ENCODE peak calls at places on chromosomes 3 and 15, in seven cellular contexts. M, Z, H, T, D, E and C are unnamed samples.

GRCh38 chr15:37143351-37143750 is 43.0 kb upstream of the MEIS2 start:
- DNase-seq in D (no peak), T (no peak), M (no peak), Z (no peak), E (no peak), H (no peak), C (peak)

GRCh38 chr15:42868683-42869082 is 51.9 kb downstream of the TTBK2 start:
- DNase-seq in T (no peak), E (no peak), Z (no peak), D (no peak), M (no peak), H (no peak), C (no peak)

GRCh38 chr3:195180490-195181106 is 90.4 kb downstream of the XXYLT1 start:
- DNase-seq in Z (no peak), H (no peak), D (no peak), E (no peak), M (peak), T (no peak), C (no peak)

GRCh38 chr3:153163349-153164008 is 1.5 kb downstream of the RAP2B start:
- DNase-seq in H (no peak), M (no peak), T (no peak), E (no peak), D (no peak), Z (no peak), C (peak)

GRCh38 chr3:23209747-23210495 is 6.8 kb downstream of the UBE2E2 start:
- DNase-seq in T (no peak), M (no peak), D (no peak), H (no peak), E (no peak), Z (no peak), C (no peak)

GRCh38 chr15:90481023-90481422 is 48.7 kb upstream of the CRTC3 start:
- DNase-seq in M (no peak), T (no peak), E (no peak), Z (no peak), D (no peak), H (no peak), C (no peak)

GRCh38 chr3:42067324-42067723 is 23.8 kb upstream of the TRAK1 start:
- DNase-seq in Z (no peak), T (peak), H (no peak), E (no peak), M (no peak), D (no peak), C (no peak)

GRCh38 chr3:46566040-46566631 is at the start of gene LRRC2:
- DNase-seq in T (no peak), Z (no peak), M (peak), D (no peak), H (no peak), E (no peak), C (no peak)

GRCh38 chr15:42385206-42385979 is 26.1 kb downstream of the CAPN3 start:
- DNase-seq in D (peak), E (peak), H (peak), Z (peak), M (peak), T (no peak), C (peak)

GRCh38 chr3:127141921-127142730 is 50.8 kb upstream of the PRR23E start:
- DNase-seq in D (peak), M (peak), T (no peak), Z (no peak), H (peak), E (no peak), C (no peak)

GRCh38 chr3:50297384-50297775 is 1.8 kb downstream of the HYAL3 start:
- DNase-seq in E (no peak), Z (no peak), D (no peak), M (no peak), T (no peak), H (no peak), C (no peak)

GRCh38 chr3:39141211-39141995 is 12.0 kb downstream of the CSRNP1 start:
- DNase-seq in E (no peak), M (peak), H (no peak), T (no peak), Z (no peak), D (no peak), C (peak)

GRCh38 chr15:92629975-92630626 is 25.5 kb downstream of the FAM174B start:
- DNase-seq in T (no peak), H (no peak), M (no peak), E (no peak), D (no peak), Z (no peak), C (no peak)

DNA sequence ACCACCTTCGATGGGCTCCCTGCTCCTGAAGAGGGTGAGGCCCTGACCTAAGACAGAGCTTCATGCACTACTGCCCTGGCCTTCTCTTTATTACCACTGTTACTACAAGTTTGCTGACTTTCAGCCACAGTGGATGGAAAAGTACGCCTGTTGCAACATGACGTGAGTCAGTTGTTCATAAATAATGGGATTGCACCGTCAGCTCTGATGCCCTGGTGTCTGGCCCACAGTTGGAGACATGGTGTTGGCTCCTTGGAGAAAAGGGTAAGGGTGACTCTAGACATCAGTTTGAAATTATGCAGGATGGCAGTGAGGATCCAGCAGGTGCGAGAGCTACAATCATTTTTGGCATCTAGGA is 5.4 kb downstream of the PAQR5 start:
- DNase-seq in Z (no peak), M (no peak), D (peak), T (no peak), E (peak), H (no peak), C (no peak)
- TF ChIP-seq JUND in Z (no peak), M (no peak), D (no peak), T (no peak), E (no peak), H (no peak), C (no peak)

GRCh38 chr3:44442591-44443309 is 34.7 kb downstream of the ZNF445 start:
- DNase-seq in H (no peak), E (no peak), T (no peak), M (no peak), Z (no peak), D (no peak), C (no peak)
- TF ChIP-seq JUND in H (no peak), E (no peak), T (no peak), M (no peak), Z (no peak), D (no peak), C (no peak)

DNA sequence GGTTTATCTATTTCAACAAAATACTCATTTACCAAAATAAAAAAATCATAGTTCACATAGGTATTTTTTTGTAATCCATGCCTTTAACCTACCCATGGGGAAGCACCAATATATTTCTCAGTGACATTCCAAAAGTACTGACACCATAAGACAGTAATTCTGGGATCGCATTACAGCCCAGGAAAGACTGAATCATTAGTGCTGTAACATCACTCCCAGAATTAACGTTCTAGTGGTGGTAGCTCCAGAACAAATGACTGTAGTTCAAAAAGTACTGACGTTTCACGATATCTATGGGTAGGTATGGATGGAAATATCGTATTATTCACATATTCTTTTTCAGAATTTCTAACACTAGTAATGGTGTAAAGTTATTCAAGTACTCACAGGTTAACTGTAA is 54.3 kb upstream of the NEK10 start:
- DNase-seq in Z (no peak), E (peak), H (no peak), T (no peak), M (peak), D (no peak), C (no peak)
- TF ChIP-seq JUND in Z (no peak), E (peak), H (no peak), T (no peak), M (peak), D (no peak), C (no peak)

DNA sequence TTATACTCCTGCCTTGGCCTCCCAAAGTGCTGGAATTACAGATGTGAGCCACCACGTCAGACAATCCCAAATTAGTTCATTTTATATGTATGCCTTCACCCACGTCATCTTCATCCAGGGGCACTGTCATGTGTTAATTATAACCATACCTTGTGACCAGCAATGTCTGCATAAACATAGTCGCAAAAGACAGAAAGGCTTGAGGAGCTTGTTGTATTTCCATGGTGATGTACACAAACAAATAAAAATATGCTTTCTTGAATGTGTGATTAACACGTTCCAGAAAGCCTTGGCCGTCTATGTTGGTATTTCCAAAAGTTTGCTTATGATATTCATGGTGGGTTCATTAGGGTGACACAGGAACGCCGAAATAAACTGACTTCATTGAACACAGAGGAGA is 524.7 kb upstream of the ZNF717 start:
- DNase-seq in Z (no peak), E (no peak), D (no peak), T (no peak), M (no peak), H (no peak), C (no peak)
- TF ChIP-seq JUND in Z (no peak), E (no peak), D (no peak), T (no peak), M (no peak), H (no peak), C (no peak)

GRCh38 chr3:38120690-38121450 is 16.1 kb downstream of the ACAA1 start:
- DNase-seq in D (no peak), M (no peak), T (no peak), E (no peak), H (no peak), Z (no peak), C (no peak)
- TF ChIP-seq JUND in D (no peak), M (no peak), T (no peak), E (no peak), H (no peak), Z (no peak), C (no peak)